ENCODE peak calls at places on chromosomes 6 and 20, in seven cellular contexts. One of them, this sample, is unnamed.

GRCh38 chr20:38132910-38133501 is 32.1 kb downstream of the TGM2 start:
- DNase-seq in HCT116: no peak
- DNase-seq in SK-N-SH: peak
- DNase-seq in K562: no peak
- DNase-seq in HepG2: no peak
- DNase-seq in H1: no peak
- DNase-seq in GM12878: no peak
- DNase-seq in this sample: no peak

GRCh38 chr6:136345145-136345544 is 55.5 kb upstream of the BCLAF1 start:
- DNase-seq in HCT116: no peak
- DNase-seq in SK-N-SH: no peak
- DNase-seq in K562: no peak
- DNase-seq in HepG2: no peak
- DNase-seq in H1: no peak
- DNase-seq in GM12878: no peak
- DNase-seq in this sample: no peak

GRCh38 chr20:5715068-5715841 is 34.9 kb upstream of the SHLD1 start:
- DNase-seq in HCT116: no peak
- DNase-seq in SK-N-SH: no peak
- DNase-seq in K562: no peak
- DNase-seq in HepG2: no peak
- DNase-seq in H1: no peak
- DNase-seq in GM12878: no peak
- DNase-seq in this sample: no peak

GRCh38 chr6:27825025-27825823 is 87.0 kb downstream of the OR2B2 start:
- DNase-seq in HCT116: no peak
- DNase-seq in SK-N-SH: no peak
- DNase-seq in K562: peak
- DNase-seq in HepG2: no peak
- DNase-seq in H1: no peak
- DNase-seq in GM12878: no peak
- DNase-seq in this sample: no peak

GRCh38 chr6:74222768-74223321 is 526.8 kb downstream of the CD109 start:
- DNase-seq in HCT116: no peak
- DNase-seq in SK-N-SH: no peak
- DNase-seq in K562: no peak
- DNase-seq in HepG2: no peak
- DNase-seq in H1: peak
- DNase-seq in GM12878: no peak
- DNase-seq in this sample: peak

GRCh38 chr6:18302561-18303439 is 38.5 kb upstream of the DEK start:
- DNase-seq in HCT116: no peak
- DNase-seq in SK-N-SH: no peak
- DNase-seq in K562: peak
- DNase-seq in HepG2: peak
- DNase-seq in H1: no peak
- DNase-seq in GM12878: no peak
- DNase-seq in this sample: no peak

GRCh38 chr20:1489764-1490436 is 1.3 kb downstream of the SIRPB2 start:
- DNase-seq in HCT116: peak
- DNase-seq in SK-N-SH: no peak
- DNase-seq in K562: no peak
- DNase-seq in HepG2: no peak
- DNase-seq in H1: no peak
- DNase-seq in GM12878: no peak
- DNase-seq in this sample: no peak

GRCh38 chr6:158002951-158003853 is 21.5 kb downstream of the SYNJ2 start:
- DNase-seq in HCT116: no peak
- DNase-seq in SK-N-SH: no peak
- DNase-seq in K562: peak
- DNase-seq in HepG2: no peak
- DNase-seq in H1: no peak
- DNase-seq in GM12878: no peak
- DNase-seq in this sample: peak

GRCh38 chr20:32558526-32558925 is 26.6 kb downstream of the NOL4L start:
- DNase-seq in HCT116: no peak
- DNase-seq in SK-N-SH: no peak
- DNase-seq in K562: no peak
- DNase-seq in HepG2: no peak
- DNase-seq in H1: no peak
- DNase-seq in GM12878: no peak
- DNase-seq in this sample: no peak

GRCh38 chr6:116624036-116624805 is 7.9 kb downstream of the RSPH4A start:
- DNase-seq in HCT116: peak
- DNase-seq in SK-N-SH: no peak
- DNase-seq in K562: peak
- DNase-seq in HepG2: peak
- DNase-seq in H1: no peak
- DNase-seq in GM12878: no peak
- DNase-seq in this sample: no peak

GRCh38 chr20:57479196-57479595 is 45.7 kb downstream of the CTCFL start:
- DNase-seq in HCT116: no peak
- DNase-seq in SK-N-SH: no peak
- DNase-seq in K562: no peak
- DNase-seq in HepG2: no peak
- DNase-seq in H1: no peak
- DNase-seq in GM12878: no peak
- DNase-seq in this sample: no peak

GRCh38 chr6:110682460-110682853 is 132.8 kb downstream of the CDK19 start:
- DNase-seq in HCT116: peak
- DNase-seq in SK-N-SH: peak
- DNase-seq in K562: peak
- DNase-seq in HepG2: peak
- DNase-seq in H1: no peak
- DNase-seq in GM12878: peak
- DNase-seq in this sample: peak

GRCh38 chr20:50186987-50187402 is 3.6 kb upstream of the CEBPB start:
- DNase-seq in HCT116: no peak
- DNase-seq in SK-N-SH: no peak
- DNase-seq in K562: no peak
- DNase-seq in HepG2: peak
- DNase-seq in H1: no peak
- DNase-seq in GM12878: no peak
- DNase-seq in this sample: no peak

GRCh38 chr20:10434467-10434831 is 427 bp upstream of the MKKS start:
- DNase-seq in HCT116: peak
- DNase-seq in SK-N-SH: peak
- DNase-seq in K562: peak
- DNase-seq in HepG2: peak
- DNase-seq in H1: peak
- DNase-seq in GM12878: peak
- DNase-seq in this sample: peak

DNA sequence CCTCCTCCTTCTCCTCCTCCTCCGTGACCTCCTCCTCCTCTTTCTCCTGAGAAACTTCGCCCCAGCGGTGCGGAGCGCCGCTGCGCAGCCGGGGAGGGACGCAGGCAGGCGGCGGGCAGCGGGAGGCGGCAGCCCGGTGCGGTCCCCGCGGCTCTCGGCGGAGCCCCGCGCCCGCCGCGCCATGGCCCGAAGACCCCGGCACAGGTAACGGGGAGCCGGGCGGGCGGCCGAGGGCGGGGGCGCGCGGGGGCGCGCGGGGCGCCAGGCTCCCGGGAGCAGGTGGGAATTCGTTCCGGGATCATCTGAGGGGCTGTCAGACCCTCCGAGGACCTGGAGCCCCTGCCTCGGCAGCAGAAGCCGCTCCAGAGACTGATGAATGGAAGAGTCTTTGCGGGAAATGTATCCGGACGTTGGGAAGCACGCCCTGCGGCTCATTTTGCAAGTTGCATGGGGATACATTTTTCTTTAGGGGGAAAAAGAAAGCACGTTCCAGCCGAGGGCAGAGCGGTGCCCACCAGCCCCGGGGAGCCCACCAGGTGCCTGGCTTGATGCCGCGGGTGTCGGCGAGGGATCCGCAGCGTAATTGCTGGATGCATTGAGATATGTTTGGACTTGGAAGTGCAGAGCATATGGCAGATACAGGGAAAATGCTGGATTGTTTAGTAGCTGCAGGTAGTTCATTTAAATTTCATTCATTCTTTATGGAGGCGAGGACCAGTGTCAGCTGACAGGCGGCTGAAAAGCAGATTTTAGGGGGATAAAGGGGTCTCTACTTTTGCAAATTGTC is 418 bp downstream of the MYB start:
- DNase-seq in HCT116: no peak
- DNase-seq in SK-N-SH: no peak
- DNase-seq in K562: peak
- DNase-seq in HepG2: no peak
- DNase-seq in H1: no peak
- DNase-seq in GM12878: no peak
- DNase-seq in this sample: peak
- TF ChIP-seq JUND in HCT116: no peak
- TF ChIP-seq JUND in SK-N-SH: no peak
- TF ChIP-seq JUND in K562: no peak
- TF ChIP-seq JUND in HepG2: no peak
- TF ChIP-seq JUND in H1: no peak
- TF ChIP-seq JUND in GM12878: no peak
- TF ChIP-seq JUND in this sample: no peak

GRCh38 chr6:170148709-170149470 is 142.0 kb downstream of the DLL1 start:
- DNase-seq in HCT116: no peak
- DNase-seq in SK-N-SH: no peak
- DNase-seq in K562: no peak
- DNase-seq in HepG2: no peak
- DNase-seq in H1: no peak
- DNase-seq in GM12878: no peak
- DNase-seq in this sample: no peak
- TF ChIP-seq JUND in HCT116: no peak
- TF ChIP-seq JUND in SK-N-SH: no peak
- TF ChIP-seq JUND in K562: no peak
- TF ChIP-seq JUND in HepG2: no peak
- TF ChIP-seq JUND in H1: no peak
- TF ChIP-seq JUND in GM12878: no peak
- TF ChIP-seq JUND in this sample: no peak

GRCh38 chr6:168414696-168415095 is 26.3 kb upstream of the SMOC2 start:
- DNase-seq in HCT116: no peak
- DNase-seq in SK-N-SH: no peak
- DNase-seq in K562: no peak
- DNase-seq in HepG2: no peak
- DNase-seq in H1: no peak
- DNase-seq in GM12878: no peak
- DNase-seq in this sample: no peak
- TF ChIP-seq JUND in HCT116: no peak
- TF ChIP-seq JUND in SK-N-SH: no peak
- TF ChIP-seq JUND in K562: no peak
- TF ChIP-seq JUND in HepG2: no peak
- TF ChIP-seq JUND in H1: no peak
- TF ChIP-seq JUND in GM12878: no peak
- TF ChIP-seq JUND in this sample: no peak

GRCh38 chr6:142694054-142694453 is 250.9 kb downstream of the HIVEP2 start:
- DNase-seq in HCT116: no peak
- DNase-seq in SK-N-SH: no peak
- DNase-seq in K562: no peak
- DNase-seq in HepG2: no peak
- DNase-seq in H1: no peak
- DNase-seq in GM12878: no peak
- DNase-seq in this sample: no peak
- TF ChIP-seq JUND in HCT116: no peak
- TF ChIP-seq JUND in SK-N-SH: no peak
- TF ChIP-seq JUND in K562: no peak
- TF ChIP-seq JUND in HepG2: no peak
- TF ChIP-seq JUND in H1: no peak
- TF ChIP-seq JUND in GM12878: no peak
- TF ChIP-seq JUND in this sample: no peak